ENCODE peak calls at places on chromosome 11, in six cellular contexts. C, K, B, W, J and O are unnamed samples.
A peak's percentile ranks its signal among the peaks of the same experiment; 100 is the strongest.

GRCh38 chr11:122995526-122995925 is 13.9 kb upstream of the BSX start:
- DNase-seq in K (no peak), W (no peak), J (no peak), B (no peak), C (no peak), O (no peak)

GRCh38 chr11:60870276-60870675 is 2.9 kb downstream of the ZP1 start:
- DNase-seq in B (no peak), K (no peak), C (no peak), W (no peak), J (no peak), O (no peak)

GRCh38 chr11:120200677-120201076 is 10.2 kb upstream of the OAF start:
- DNase-seq in J (no peak), W (no peak), K (no peak), B (no peak), C (no peak), O (no peak)

GRCh38 chr11:64545605-64546004 is 45.4 kb upstream of the SLC22A12 start:
- DNase-seq in K (peak; percentile 26), J (peak; percentile 81), C (no peak), W (no peak), B (peak; percentile 78), O (peak; percentile 53)

GRCh38 chr11:8222820-8223512 is 40.7 kb downstream of the LMO1 start:
- DNase-seq in C (no peak), B (no peak), J (no peak), W (no peak), K (no peak), O (no peak)

GRCh38 chr11:103940542-103940941 is 95.9 kb upstream of the DDI1 start:
- DNase-seq in J (no peak), C (no peak), W (no peak), K (no peak), B (peak; percentile 52), O (no peak)

GRCh38 chr11:134545521-134545920 is 133.5 kb upstream of the B3GAT1 start:
- DNase-seq in K (no peak), C (no peak), W (no peak), J (no peak), B (no peak), O (no peak)

GRCh38 chr11:104918113-104918824 is 20.0 kb upstream of the CASP12 start:
- DNase-seq in C (no peak), K (no peak), B (peak; percentile 86), W (no peak), J (peak; percentile 82), O (no peak)

GRCh38 chr11:115617767-115618166 is 113.6 kb upstream of the CADM1 start:
- DNase-seq in K (no peak), J (no peak), B (peak; percentile 22), C (no peak), W (no peak), O (no peak)

GRCh38 chr11:85680897-85681296 is 5.1 kb downstream of the CCDC89 start:
- DNase-seq in K (no peak), B (no peak), C (no peak), J (no peak), W (no peak), O (no peak)

GRCh38 chr11:85685131-85685819 is 720 bp downstream of the CCDC89 start:
- DNase-seq in C (peak; percentile 12), B (no peak), W (no peak), J (peak; percentile 37), K (no peak), O (no peak)

GRCh38 chr11:85682330-85683305 is 3.4 kb downstream of the CCDC89 start:
- DNase-seq in W (peak; percentile 64), J (peak; percentile 49), C (peak; percentile 61), K (no peak), B (peak; percentile 51), O (no peak)

DNA sequence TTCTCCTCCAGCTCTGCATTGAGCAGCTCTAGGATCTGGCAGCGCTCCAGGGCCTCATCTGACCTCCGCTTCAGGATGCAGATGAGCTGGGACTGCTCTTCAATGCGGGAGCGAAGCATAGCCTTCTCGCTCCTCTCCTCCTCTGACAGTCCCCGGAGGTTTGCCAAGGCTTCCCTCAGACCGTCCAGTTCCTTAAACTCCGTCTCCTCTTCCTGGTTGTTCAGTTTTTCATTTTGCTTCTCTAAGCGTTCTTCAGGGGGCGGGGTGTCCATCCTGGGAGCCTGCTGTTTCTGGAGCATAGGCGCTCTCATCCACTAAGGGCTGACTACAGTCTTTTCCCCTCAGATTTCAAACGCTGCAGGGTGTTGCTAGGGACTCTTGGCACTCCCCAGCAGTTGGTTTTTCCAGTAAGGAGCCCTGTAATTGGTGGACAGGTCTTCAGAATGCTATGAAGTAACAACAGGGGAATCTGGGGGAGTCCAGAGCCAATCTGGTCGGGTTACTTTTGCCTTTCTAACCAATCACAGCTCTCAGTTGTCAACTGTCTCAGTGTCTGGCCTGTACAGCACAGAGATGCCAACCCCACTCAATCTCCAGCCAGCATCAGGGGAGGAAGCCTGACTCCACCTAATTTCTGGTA is at the start of gene CCDC89:
- DNase-seq in J (peak; percentile 99), C (peak; percentile 84), B (peak; percentile 99), W (peak; percentile 59), K (peak; percentile 74), O (peak; percentile 93)
- H3K4me3 ChIP-seq in J (peak within 1 kb of the TSS; percentile 63), C (peak within 1 kb of the TSS; percentile 64), B (peak within 1 kb of the TSS; percentile 66), W (peak within 1 kb of the TSS; percentile 26), K (peak within 1 kb of the TSS; percentile 27), O (peak within 1 kb of the TSS; percentile 56)

DNA sequence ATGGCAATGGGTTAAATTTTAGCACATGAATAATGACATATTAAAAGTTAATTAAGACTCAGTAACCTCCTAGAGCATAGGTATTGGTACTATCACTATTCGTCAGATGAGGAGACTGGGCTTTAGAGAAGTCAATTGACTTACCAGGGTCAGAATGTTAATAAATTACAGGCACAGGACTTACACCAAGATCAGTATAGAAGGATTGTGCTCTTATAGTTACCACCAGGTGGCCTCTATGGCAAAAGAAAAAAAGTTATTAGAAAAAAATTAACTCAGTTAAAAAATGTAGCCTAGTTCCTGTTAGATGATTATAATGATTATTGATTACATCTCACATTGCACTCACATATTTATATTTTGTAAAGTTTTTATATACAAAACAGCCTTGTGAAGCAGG is 1163.7 kb downstream of the FAM181B start:
- DNase-seq in J (no peak), C (no peak), K (no peak), B (no peak), W (no peak), O (no peak)
- TF ChIP-seq CTCF in J (no peak), C (no peak), K (no peak), B (no peak), W (no peak), O (peak; percentile 13)

DNA sequence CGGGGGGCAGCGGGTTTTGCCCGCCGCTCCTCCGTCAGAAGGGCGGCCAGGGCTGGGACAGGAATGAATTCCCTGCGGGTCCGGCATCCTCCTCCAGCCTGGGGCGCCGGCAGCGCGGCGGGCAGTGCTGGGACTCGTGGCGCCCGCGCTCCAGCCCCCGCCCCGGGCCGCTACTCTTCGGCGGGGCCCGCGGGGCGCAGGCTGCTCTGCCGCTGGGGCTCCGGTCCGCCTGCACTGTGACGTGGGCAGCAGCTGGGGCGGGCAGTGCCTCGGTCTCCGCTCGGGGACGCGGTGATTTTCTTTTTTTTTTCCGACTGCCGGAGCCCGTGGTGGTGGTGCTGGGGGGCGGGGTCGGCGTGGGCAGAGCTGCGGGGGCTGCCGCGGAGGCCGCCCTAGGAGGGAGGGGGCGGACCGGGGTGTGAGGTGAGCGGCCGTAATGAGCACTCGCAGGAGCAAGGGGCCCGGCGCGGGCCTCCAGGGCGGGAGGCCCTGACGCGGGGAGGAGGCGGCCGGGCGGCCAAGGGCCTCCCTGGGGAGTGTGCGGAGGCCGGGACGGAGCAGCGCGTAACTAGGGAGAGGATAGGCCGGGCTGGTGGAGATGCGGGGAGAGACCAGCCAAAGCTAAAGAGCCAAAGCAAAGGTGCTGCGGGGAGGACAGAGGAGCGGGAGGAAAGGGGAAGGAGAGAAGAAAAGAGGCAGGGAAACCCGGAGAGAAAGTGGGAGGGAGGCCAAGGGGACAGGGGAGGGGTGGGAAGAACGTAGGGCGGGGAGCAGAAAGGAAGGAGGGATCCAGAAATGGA is 73.3 kb upstream of the ZBED5 start:
- DNase-seq in C (no peak), K (no peak), J (peak; percentile 77), W (peak; percentile 82), B (peak; percentile 80), O (no peak)
- H3K4me3 ChIP-seq in C (peak overlapping the region; percentile 69), K (peak overlapping the region; percentile 51), J (peak overlapping the region; percentile 62), W (peak overlapping the region; percentile 66), B (peak overlapping the region; percentile 49), O (peak overlapping the region; percentile 65)

DNA sequence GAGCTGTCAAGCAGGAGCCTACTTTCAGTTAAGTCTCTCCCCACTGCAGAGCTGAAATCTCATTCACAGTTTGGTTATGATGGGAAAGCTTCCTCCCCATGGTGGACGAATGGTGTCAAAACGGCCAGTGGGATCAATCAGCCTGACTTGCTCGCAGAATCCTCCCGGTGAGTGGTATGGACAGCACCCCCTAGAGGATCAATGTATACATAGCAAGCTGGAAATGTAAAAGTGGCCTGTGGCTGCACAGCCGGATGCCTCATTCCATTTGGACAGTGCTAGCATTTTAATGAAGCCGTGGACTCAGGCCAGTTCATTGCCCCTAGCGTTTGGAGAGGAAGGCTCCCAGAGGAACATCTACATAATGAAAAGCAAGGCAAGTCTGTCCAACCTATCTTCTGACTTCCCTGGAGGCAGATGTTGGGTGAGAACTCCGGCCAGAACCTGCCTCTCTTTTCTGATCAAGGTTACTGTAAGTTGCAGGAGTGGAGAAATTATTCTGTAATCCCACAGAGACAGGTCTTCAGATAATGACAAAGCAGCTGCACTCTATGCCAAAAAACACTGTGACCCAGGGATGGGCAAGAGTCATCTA is 942.3 kb downstream of the NTM start:
- DNase-seq in K (peak; percentile 1), J (peak; percentile 49), C (peak; percentile 42), B (peak; percentile 35), W (no peak), O (no peak)
- TF ChIP-seq CTCF in K (peak; percentile 62), J (peak; percentile 53), C (peak; percentile 71), B (peak; percentile 55), W (peak; percentile 26), O (peak; percentile 63)

GRCh38 chr11:130160460-130161090 is 993 bp downstream of the ST14 start:
- DNase-seq in J (no peak), K (no peak), W (peak; percentile 52), B (no peak), C (no peak), O (no peak)
- H3K4me3 ChIP-seq in J (no peak overlapping the region), K (no peak overlapping the region), W (peak overlapping the region; percentile 67), B (no peak overlapping the region), C (peak overlapping the region; percentile 45), O (peak overlapping the region; percentile 53)